ENCODE peak calls at places on chromosomes 16 and 17, in ten cellular contexts. A is lower lobe of right lung, L is A549, C is psoas muscle, E is HCT116, K is upper lobe of right lung, Q is GM23338, W is HepG2, J is heart left ventricle, B is K562. N is an unnamed sample.

GRCh38 chr17:31572341-31572740 is 180.9 kb downstream of the RAB11FIP4 start:
- ATAC-seq in A (no peak), L (no peak), C (no peak), E (no peak), K (no peak), Q (no peak), W (no peak), J (no peak), B (no peak), N (no peak)

GRCh38 chr17:2916362-2916928 is 120.2 kb downstream of the RAP1GAP2 start:
- ATAC-seq in A (no peak), L (no peak), C (no peak), E (no peak), K (no peak), Q (no peak), W (no peak), J (no peak), B (no peak), N (no peak)

GRCh38 chr16:84823484-84823883 is 3.7 kb downstream of the CRISPLD2 start:
- ATAC-seq in A (no peak), L (no peak), C (no peak), E (no peak), K (no peak), Q (no peak), W (no peak), J (no peak), B (no peak), N (no peak)

GRCh38 chr17:68255731-68256538 is 8.1 kb downstream of the AMZ2 start:
- ATAC-seq in A (no peak), L (no peak), C (no peak), E (no peak), K (peak; percentile 66), Q (no peak), W (peak; percentile 82), J (no peak), B (peak; percentile 81), N (no peak)

GRCh38 chr17:66715745-66716156 is 119.2 kb upstream of the CACNG5 start:
- ATAC-seq in A (peak; percentile 59), L (peak; percentile 71), C (peak; percentile 68), E (peak; percentile 77), K (peak; percentile 58), Q (peak; percentile 72), W (peak; percentile 72), J (peak; percentile 46), B (peak; percentile 80), N (no peak)

GRCh38 chr17:2613089-2613808 is 19.8 kb downstream of the PAFAH1B1 start:
- ATAC-seq in A (peak; percentile 25), L (peak; percentile 19), C (no peak), E (no peak), K (peak; percentile 43), Q (peak; percentile 51), W (no peak), J (no peak), B (no peak), N (no peak)

GRCh38 chr16:14070877-14071575 is at the start of gene MRTFB:
- ATAC-seq in A (peak; percentile 96), L (peak; percentile 93), C (peak; percentile 94), E (peak; percentile 89), K (peak; percentile 93), Q (peak; percentile 90), W (peak; percentile 83), J (peak; percentile 76), B (peak; percentile 93), N (peak; percentile 89)

GRCh38 chr17:42340691-42341127 is 47.5 kb downstream of the STAT3 start:
- ATAC-seq in A (peak; percentile 23), L (no peak), C (no peak), E (peak; percentile 17), K (no peak), Q (no peak), W (no peak), J (no peak), B (no peak), N (peak; percentile 10)

GRCh38 chr17:4937553-4937952 is 2.3 kb downstream of the SLC25A11 start:
- ATAC-seq in A (no peak), L (no peak), C (no peak), E (no peak), K (no peak), Q (no peak), W (no peak), J (no peak), B (no peak), N (no peak)

GRCh38 chr17:58351710-58352017 is 337 bp downstream of the SUPT4H1 start:
- ATAC-seq in A (peak; percentile 16), L (peak; percentile 52), C (no peak), E (peak; percentile 21), K (no peak), Q (no peak), W (peak; percentile 26), J (peak; percentile 9), B (no peak), N (peak; percentile 1)

GRCh38 chr16:1744338-1744840 is 27.0 kb downstream of the NME3 start:
- ATAC-seq in A (no peak), L (no peak), C (no peak), E (no peak), K (no peak), Q (peak; percentile 51), W (no peak), J (no peak), B (no peak), N (no peak)

GRCh38 chr16:1745900-1746692 is 25.2 kb downstream of the NME3 start:
- ATAC-seq in A (no peak), L (no peak), C (no peak), E (no peak), K (no peak), Q (no peak), W (no peak), J (no peak), B (no peak), N (no peak)

GRCh38 chr16:1746693-1747195 is 24.6 kb downstream of the NME3 start:
- ATAC-seq in A (no peak), L (peak; percentile 60), C (no peak), E (no peak), K (no peak), Q (no peak), W (no peak), J (no peak), B (no peak), N (no peak)

GRCh38 chr16:1743376-1744337 is 27.7 kb downstream of the NME3 start:
- ATAC-seq in A (no peak), L (no peak), C (no peak), E (no peak), K (no peak), Q (no peak), W (no peak), J (no peak), B (no peak), N (no peak)

GRCh38 chr16:1745181-1745899 is 26.0 kb downstream of the NME3 start:
- ATAC-seq in A (no peak), L (no peak), C (no peak), E (no peak), K (no peak), Q (no peak), W (no peak), J (no peak), B (no peak), N (no peak)
- H3K4me3 ChIP-seq in A (no peak overlapping the region), L (no peak overlapping the region), C (no peak overlapping the region), E (no peak overlapping the region), K (no peak overlapping the region), Q (no peak overlapping the region), W (no peak overlapping the region), J (no peak overlapping the region), B (no peak overlapping the region), N (no peak overlapping the region)

GRCh38 chr16:87439926-87440325 is 47.8 kb downstream of the MAP1LC3B start:
- ATAC-seq in A (no peak), L (no peak), C (no peak), E (no peak), K (no peak), Q (no peak), W (no peak), J (no peak), B (no peak), N (no peak)

GRCh38 chr16:87438611-87438985 is 46.5 kb downstream of the MAP1LC3B start:
- ATAC-seq in A (no peak), L (no peak), C (no peak), E (no peak), K (no peak), Q (peak; percentile 66), W (no peak), J (no peak), B (no peak), N (no peak)

GRCh38 chr16:87436225-87437172 is 44.4 kb downstream of the MAP1LC3B start:
- ATAC-seq in A (peak; percentile 19), L (no peak), C (no peak), E (no peak), K (no peak), Q (peak; percentile 83), W (no peak), J (peak; percentile 25), B (no peak), N (peak; percentile 38)

GRCh38 chr16:87437327-87437726 is 45.2 kb downstream of the MAP1LC3B start:
- ATAC-seq in A (no peak), L (no peak), C (no peak), E (no peak), K (no peak), Q (no peak), W (no peak), J (no peak), B (no peak), N (no peak)

GRCh38 chr16:87437911-87438610 is 45.9 kb downstream of the MAP1LC3B start:
- ATAC-seq in A (no peak), L (peak; percentile 30), C (no peak), E (no peak), K (no peak), Q (no peak), W (no peak), J (no peak), B (no peak), N (no peak)
- TF ChIP-seq CTCF in A (no peak), L (no peak), C (no peak), E (no peak), K (no peak), Q (no peak), W (peak; percentile 13), J (no peak), B (no peak), N (no peak)

DNA sequence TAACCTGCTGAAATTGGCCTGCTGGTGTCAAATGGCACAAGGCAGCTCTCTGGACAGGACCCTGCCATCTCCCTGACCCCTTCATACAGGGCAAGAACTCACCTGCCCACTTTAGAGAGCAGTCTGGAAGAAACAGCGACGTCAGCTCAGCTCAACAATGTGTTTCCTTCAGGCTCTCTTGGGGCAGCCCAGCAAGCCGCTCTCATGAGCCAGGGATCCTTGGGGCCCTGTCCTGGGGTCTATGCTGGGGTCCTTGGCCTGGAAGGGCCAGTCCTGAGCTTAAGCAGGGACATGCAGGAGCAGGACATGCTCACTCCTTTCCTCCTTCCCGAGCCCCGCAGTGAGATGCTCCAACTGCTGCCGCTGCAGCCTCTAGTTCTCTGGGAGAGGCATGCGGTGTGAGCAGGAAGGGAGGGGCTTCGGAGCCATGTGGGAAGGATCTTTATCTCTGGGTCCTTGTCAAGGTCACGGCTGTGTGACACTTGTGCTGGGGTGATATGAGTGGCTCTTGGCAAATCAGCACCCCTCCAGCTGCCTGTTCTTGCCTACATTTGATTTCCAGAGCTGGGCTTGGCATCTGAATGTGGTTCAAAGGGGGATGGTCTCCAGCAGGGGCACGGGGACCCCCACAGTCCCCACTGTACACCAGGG is 3.4 kb downstream of the C1QTNF1 start:
- ATAC-seq in A (no peak), L (no peak), C (no peak), E (peak; percentile 30), K (no peak), Q (no peak), W (peak; percentile 69), J (peak; percentile 8), B (peak; percentile 48), N (no peak)
- H3K4me1 ChIP-seq in A (peaks cover 62% of the 10 kb centered on the region), L (peaks cover 51% of the 10 kb centered on the region), C (peaks cover 34% of the 10 kb centered on the region), E (peaks cover 59% of the 10 kb centered on the region), K (peaks cover 51% of the 10 kb centered on the region), Q (peaks cover 7% of the 10 kb centered on the region), W (peaks cover 79% of the 10 kb centered on the region), J (peaks cover 51% of the 10 kb centered on the region), B (peaks cover 28% of the 10 kb centered on the region), N (peaks cover 46% of the 10 kb centered on the region)

GRCh38 chr17:82429824-82430223 is 11.4 kb upstream of the OGFOD3 start:
- ATAC-seq in A (no peak), L (peak; percentile 6), C (no peak), E (no peak), K (peak; percentile 12), Q (no peak), W (no peak), J (no peak), B (peak; percentile 42), N (no peak)
- H3K4me3 ChIP-seq in A (no peak overlapping the region), L (no peak overlapping the region), C (no peak overlapping the region), E (no peak overlapping the region), K (no peak overlapping the region), Q (no peak overlapping the region), W (no peak overlapping the region), J (no peak overlapping the region), B (no peak overlapping the region), N (no peak overlapping the region)

N was measured in gastroesophageal sphincter.